ENCODE peak calls at places on chromosomes 2 and 18, in six cellular contexts. N is effector memory CD4-positive, alpha-beta T cell; V is T-cell; B is hippocampal formation; F is KBM-7; C is K562. M is an unnamed sample.
A peak's percentile ranks its signal among the peaks of the same experiment; 100 is the strongest.

GRCh38 chr2:109447251-109447661 is 166.5 kb downstream of the SEPTIN10 start:
- DNase-seq in N (no peak), V (no peak), B (no peak), F (no peak), C (no peak), M (no peak)

GRCh38 chr2:29196792-29197788 is 81.9 kb downstream of the CLIP4 start:
- DNase-seq in N (peak; percentile 53), V (peak; percentile 79), B (peak; percentile 8), F (peak; percentile 61), C (peak; percentile 76), M (peak; percentile 50)

GRCh38 chr2:189516546-189516945 is 64.0 kb downstream of the SLC40A1 start:
- DNase-seq in N (no peak), V (no peak), B (no peak), F (no peak), C (peak; percentile 65), M (no peak)

GRCh38 chr18:11047156-11047555 is 102.2 kb downstream of the PIEZO2 start:
- DNase-seq in N (no peak), V (no peak), B (no peak), F (no peak), C (no peak), M (no peak)

GRCh38 chr2:38643021-38643671 is 22.8 kb upstream of the GALM start:
- DNase-seq in N (no peak), V (no peak), B (no peak), F (no peak), C (no peak), M (no peak)

GRCh38 chr2:60470340-60470739 is 83.1 kb downstream of the BCL11A start:
- DNase-seq in N (no peak), V (no peak), B (no peak), F (no peak), C (no peak), M (no peak)

GRCh38 chr2:205361272-205361671 is 321.0 kb upstream of the NRP2 start:
- DNase-seq in N (no peak), V (no peak), B (no peak), F (no peak), C (no peak), M (no peak)

GRCh38 chr18:78935406-78935805 is 44.2 kb upstream of the SALL3 start:
- DNase-seq in N (no peak), V (no peak), B (no peak), F (no peak), C (no peak), M (no peak)

GRCh38 chr2:158797963-158798700 is 3.0 kb downstream of the DAPL1 start:
- DNase-seq in N (no peak), V (no peak), B (no peak), F (no peak), C (no peak), M (no peak)

GRCh38 chr2:76640905-76641304 is 881.3 kb downstream of the LRRTM4 start:
- DNase-seq in N (no peak), V (no peak), B (peak; percentile 25), F (no peak), C (no peak), M (peak; percentile 79)

GRCh38 chr2:238921681-238922319 is 73.9 kb downstream of the TWIST2 start:
- DNase-seq in N (no peak), V (no peak), B (no peak), F (no peak), C (no peak), M (no peak)

GRCh38 chr18:79569720-79570119 is 109.9 kb upstream of the CTDP1 start:
- DNase-seq in N (no peak), V (no peak), B (no peak), F (no peak), C (no peak), M (no peak)

GRCh38 chr2:226450141-226450540 is 349.5 kb downstream of the IRS1 start:
- DNase-seq in N (no peak), V (no peak), B (no peak), F (no peak), C (no peak), M (no peak)

GRCh38 chr2:207008105-207008990 is 69.0 kb downstream of the CPO start:
- DNase-seq in N (no peak), V (no peak), B (peak; percentile 46), F (no peak), C (no peak), M (peak; percentile 82)

GRCh38 chr2:56185101-56185581 is 1.4 kb downstream of the CCDC85A start:
- DNase-seq in N (no peak), V (no peak), B (no peak), F (peak; percentile 9), C (no peak), M (peak; percentile 46)

GRCh38 chr2:181916726-181917377 is 25.3 kb downstream of the ITPRID2 start:
- DNase-seq in N (no peak), V (no peak), B (no peak), F (no peak), C (no peak), M (no peak)

GRCh38 chr2:163670929-163671328 is 64.9 kb downstream of the FIGN start:
- DNase-seq in N (no peak), V (no peak), B (no peak), F (no peak), C (no peak), M (no peak)

GRCh38 chr2:190812506-190813294 is 67.9 kb upstream of the GLS start:
- DNase-seq in N (no peak), V (no peak), B (no peak), F (no peak), C (no peak), M (no peak)

GRCh38 chr18:60981651-60982050 is 351.6 kb upstream of the CDH20 start:
- DNase-seq in N (no peak), V (no peak), B (no peak), F (no peak), C (no peak), M (no peak)

GRCh38 chr2:74525717-74526648 is at the start of gene DQX1:
- DNase-seq in N (no peak), V (no peak), B (no peak), F (peak; percentile 84), C (peak; percentile 55), M (no peak)

GRCh38 chr2:224971214-224971613 is 71.1 kb downstream of the DOCK10 start:
- DNase-seq in N (no peak), V (no peak), B (no peak), F (no peak), C (no peak), M (no peak)

GRCh38 chr2:165205865-165206264 is 2.0 kb upstream of the SCN3A start:
- DNase-seq in N (no peak), V (no peak), B (no peak), F (no peak), C (no peak), M (no peak)

GRCh38 chr2:45647346-45647745 is 4.1 kb upstream of the PRKCE start:
- DNase-seq in N (no peak), V (no peak), B (no peak), F (no peak), C (no peak), M (no peak)

GRCh38 chr18:32777049-32777448 is 4.2 kb upstream of the KLHL14 start:
- DNase-seq in N (no peak), V (no peak), B (no peak), F (no peak), C (no peak), M (no peak)

GRCh38 chr2:170324640-170325046 is 146.7 kb downstream of the MYO3B start:
- DNase-seq in N (no peak), V (peak; percentile 26), B (peak; percentile 31), F (peak; percentile 53), C (peak; percentile 85), M (peak; percentile 24)

GRCh38 chr2:69032336-69032735 is 19.4 kb downstream of the ANTXR1 start:
- DNase-seq in N (no peak), V (no peak), B (no peak), F (no peak), C (no peak), M (no peak)

GRCh38 chr2:164134368-164134767 is 398.6 kb upstream of the FIGN start:
- DNase-seq in N (no peak), V (no peak), B (no peak), F (no peak), C (no peak), M (no peak)

GRCh38 chr2:214130115-214130514 is 280.7 kb upstream of the VWC2L start:
- DNase-seq in N (no peak), V (no peak), B (no peak), F (peak; percentile 32), C (no peak), M (no peak)

GRCh38 chr2:222025891-222026271 is 272.9 kb downstream of the PAX3 start:
- DNase-seq in N (no peak), V (no peak), B (no peak), F (no peak), C (no peak), M (no peak)

GRCh38 chr2:240792658-240793312 is 27.2 kb downstream of the KIF1A start:
- DNase-seq in N (no peak), V (no peak), B (no peak), F (no peak), C (no peak), M (no peak)

GRCh38 chr2:223597071-223597470 is 5.1 kb downstream of the SCG2 start:
- DNase-seq in N (no peak), V (no peak), B (no peak), F (no peak), C (no peak), M (no peak)

GRCh38 chr2:62423235-62423634 is 82.8 kb downstream of the TMEM17 start:
- DNase-seq in N (no peak), V (no peak), B (no peak), F (no peak), C (peak; percentile 40), M (no peak)

GRCh38 chr2:16408331-16409005 is 257.2 kb downstream of the CYRIA start:
- DNase-seq in N (no peak), V (no peak), B (no peak), F (no peak), C (no peak), M (no peak)